ENCODE peak calls at places on chromosomes 13 and 19, in five cellular contexts. A is HCT116, Y is psoas muscle, B is H1, N is astrocyte of the spinal cord. V is an unnamed sample.

GRCh38 chr19:53037101-53038097 is 7.1 kb upstream of the ERVV-2 start:
- DNase-seq in A (no peak), Y (no peak), B (peak; percentile 58), N (peak; percentile 62), V (peak; percentile 37)

GRCh38 chr19:13778847-13779246 is 4.6 kb downstream of the C19orf53 start:
- DNase-seq in A (no peak), Y (no peak), B (no peak), N (no peak), V (no peak)

GRCh38 chr19:41844601-41845000 is at the start of gene LYPD4:
- DNase-seq in A (no peak), Y (no peak), B (no peak), N (no peak), V (no peak)

GRCh38 chr19:3606174-3606689 is 443 bp downstream of the TBXA2R start:
- DNase-seq in A (peak; percentile 10), Y (no peak), B (peak; percentile 62), N (no peak), V (no peak)

GRCh38 chr13:34030782-34031181 is 212.8 kb downstream of the RFC3 start:
- DNase-seq in A (no peak), Y (no peak), B (no peak), N (no peak), V (no peak)

GRCh38 chr13:88627071-88627470 is 955.9 kb downstream of the SLITRK5 start:
- DNase-seq in A (no peak), Y (no peak), B (no peak), N (no peak), V (no peak)

GRCh38 chr13:98142427-98143156 is at the start of gene FARP1:
- DNase-seq in A (peak; percentile 27), Y (peak; percentile 76), B (peak; percentile 87), N (peak; percentile 66), V (peak; percentile 79)

GRCh38 chr13:107421951-107422350 is 793.4 kb downstream of the LIG4 start:
- DNase-seq in A (no peak), Y (no peak), B (no peak), N (peak; percentile 14), V (no peak)

GRCh38 chr19:49421039-49421877 is 2.0 kb downstream of the PTH2 start:
- DNase-seq in A (no peak), Y (peak; percentile 62), B (peak; percentile 99), N (peak; percentile 27), V (peak; percentile 71)

GRCh38 chr13:31424130-31424729 is 224.5 kb downstream of the B3GLCT start:
- DNase-seq in A (peak; percentile 74), Y (peak; percentile 71), B (peak; percentile 75), N (peak; percentile 84), V (peak; percentile 69)

GRCh38 chr13:51324714-51325440 is 14.6 kb upstream of the SERPINE3 start:
- DNase-seq in A (no peak), Y (no peak), B (no peak), N (no peak), V (no peak)

GRCh38 chr13:50691682-50692263 is 151.7 kb downstream of the DLEU7 start:
- DNase-seq in A (no peak), Y (no peak), B (no peak), N (no peak), V (no peak)

GRCh38 chr13:79779761-79780160 is 298.8 kb downstream of the NDFIP2 start:
- DNase-seq in A (no peak), Y (peak; percentile 54), B (no peak), N (peak; percentile 47), V (no peak)

GRCh38 chr19:29519931-29520330 is 5.9 kb upstream of the VSTM2B start:
- DNase-seq in A (no peak), Y (no peak), B (no peak), N (no peak), V (no peak)

GRCh38 chr19:55676384-55676783 is 1.4 kb downstream of the EPN1 start:
- DNase-seq in A (no peak), Y (no peak), B (no peak), N (no peak), V (no peak)

GRCh38 chr13:99206226-99206625 is 5.6 kb downstream of the UBAC2 start:
- DNase-seq in A (no peak), Y (no peak), B (no peak), N (no peak), V (no peak)

GRCh38 chr19:32627714-32628253 is 46.8 kb downstream of the PDCD5 start:
- DNase-seq in A (no peak), Y (no peak), B (no peak), N (no peak), V (no peak)

GRCh38 chr19:32631381-32631780 is 43.6 kb downstream of the ANKRD27 start:
- DNase-seq in A (no peak), Y (no peak), B (no peak), N (no peak), V (no peak)

GRCh38 chr19:32624410-32624809 is 43.4 kb downstream of the PDCD5 start:
- DNase-seq in A (no peak), Y (no peak), B (no peak), N (no peak), V (no peak)

GRCh38 chr19:32626969-32627368 is 46.0 kb downstream of the PDCD5 start:
- DNase-seq in A (no peak), Y (no peak), B (no peak), N (no peak), V (no peak)

DNA sequence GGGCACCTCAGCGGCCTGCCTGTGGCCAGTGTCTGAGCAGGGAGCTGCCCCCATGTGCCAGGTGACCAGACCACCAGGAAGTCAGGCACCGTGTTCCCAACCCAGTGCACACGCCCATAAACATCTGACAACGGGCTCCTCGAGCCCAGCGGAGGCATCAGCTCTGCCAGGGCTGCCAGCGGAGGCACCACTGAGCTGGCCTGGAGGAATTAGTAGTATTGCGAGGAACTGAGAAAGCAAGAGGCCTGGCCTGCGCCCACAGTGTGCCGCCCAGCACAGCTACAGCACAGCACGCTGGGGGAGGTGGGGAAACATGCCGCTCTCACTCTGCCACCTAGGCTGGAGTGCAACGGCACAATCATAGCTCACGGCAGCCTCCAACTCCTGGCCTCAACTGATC is 44.6 kb downstream of the ANKRD27 start:
- DNase-seq in A (no peak), Y (no peak), B (peak; percentile 49), N (no peak), V (no peak)
- TF ChIP-seq CTCF in A (no peak), Y (no peak), B (peak; percentile 23), N (no peak), V (no peak)

DNA sequence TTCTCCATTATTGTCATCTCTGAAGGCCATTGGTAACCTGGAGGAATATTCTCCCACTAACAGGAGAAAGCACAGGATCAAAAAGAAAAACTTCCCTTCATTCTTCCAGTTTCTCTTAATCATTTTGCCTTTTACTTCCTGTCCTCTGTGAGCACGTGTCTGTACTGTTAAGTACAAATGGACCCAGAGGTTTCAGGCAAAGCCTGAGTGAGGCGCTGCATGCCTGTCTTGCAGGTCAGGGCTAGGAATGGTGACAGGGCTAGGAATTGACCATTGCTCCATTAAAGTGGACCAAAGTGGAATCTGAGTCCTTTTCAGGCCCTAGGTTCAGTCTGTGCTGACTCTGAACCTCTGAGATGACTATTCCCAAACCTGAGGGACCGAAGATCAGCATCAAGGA is 326.7 kb downstream of the SHISA2 start:
- DNase-seq in A (no peak), Y (no peak), B (no peak), N (no peak), V (no peak)
- TF ChIP-seq CTCF in A (no peak), Y (no peak), B (peak; percentile 26), N (no peak), V (no peak)

DNA sequence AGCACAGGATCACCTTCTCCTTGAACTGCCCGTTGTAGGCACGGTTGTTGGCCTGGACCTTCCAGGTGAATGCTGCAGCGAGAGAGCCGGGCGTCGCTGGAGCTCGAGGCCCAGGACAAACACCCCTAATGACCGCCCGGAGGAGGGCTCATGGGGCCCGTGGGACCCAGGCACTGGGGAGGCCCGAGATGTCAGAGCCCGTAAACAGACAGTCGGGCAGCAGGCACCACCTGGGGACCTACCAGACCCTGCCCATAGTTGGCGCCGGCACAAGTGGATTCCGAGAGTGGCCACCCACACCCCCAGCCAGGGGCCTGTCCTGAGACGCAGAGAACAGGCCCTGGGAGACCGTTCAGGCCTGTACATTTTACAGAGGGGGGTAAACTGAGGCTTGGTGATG is 2.4 kb downstream of the ATP8B3 start:
- DNase-seq in A (no peak), Y (no peak), B (no peak), N (no peak), V (no peak)
- TF ChIP-seq CTCF in A (peak; percentile 7), Y (no peak), B (peak; percentile 27), N (no peak), V (no peak)

DNA sequence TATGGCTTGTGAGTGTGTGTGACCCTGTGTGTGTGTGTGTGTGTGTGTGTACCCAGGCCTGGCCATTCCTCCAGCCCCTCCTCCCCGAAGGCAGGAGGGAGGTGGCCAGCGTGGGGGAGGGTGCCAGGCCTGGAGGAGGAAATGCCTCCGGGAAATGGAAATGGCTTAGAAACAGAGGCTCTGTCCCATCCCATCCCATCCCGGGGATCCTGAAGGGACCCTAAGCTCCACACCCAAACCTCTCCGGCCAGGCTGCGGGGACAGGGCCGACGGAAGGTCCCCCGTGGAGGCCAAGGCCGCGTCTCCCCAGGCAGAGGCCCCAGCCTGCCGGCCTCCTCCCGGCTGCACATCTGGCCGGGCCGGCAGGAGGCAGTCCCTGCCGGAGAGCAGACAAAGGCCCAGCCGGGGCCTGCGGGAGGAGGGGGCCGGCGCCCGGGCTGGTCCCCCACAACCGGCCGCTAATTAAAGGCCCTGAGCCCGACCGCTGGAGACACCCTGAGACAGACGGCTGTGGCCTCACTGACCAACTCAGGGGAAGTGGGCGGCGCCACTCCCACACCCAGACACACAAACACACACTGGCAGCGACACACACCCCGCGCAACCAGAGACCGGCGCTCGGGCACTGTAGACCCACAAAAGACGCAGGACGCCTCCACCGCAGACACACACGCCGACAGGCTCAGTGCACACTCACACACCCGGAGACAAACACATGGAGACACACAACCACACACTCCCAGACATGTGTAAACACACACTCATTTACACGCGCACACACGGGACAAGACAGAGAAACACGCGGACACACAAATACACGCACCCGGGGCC is 1.1 kb downstream of the ADAMTS10 start:
- DNase-seq in A (peak; percentile 15), Y (peak; percentile 73), B (peak; percentile 82), N (peak; percentile 80), V (peak; percentile 71)
- TF ChIP-seq CTCF in A (peak; percentile 27), Y (no peak), B (no peak), N (peak; percentile 51), V (peak; percentile 33)

DNA sequence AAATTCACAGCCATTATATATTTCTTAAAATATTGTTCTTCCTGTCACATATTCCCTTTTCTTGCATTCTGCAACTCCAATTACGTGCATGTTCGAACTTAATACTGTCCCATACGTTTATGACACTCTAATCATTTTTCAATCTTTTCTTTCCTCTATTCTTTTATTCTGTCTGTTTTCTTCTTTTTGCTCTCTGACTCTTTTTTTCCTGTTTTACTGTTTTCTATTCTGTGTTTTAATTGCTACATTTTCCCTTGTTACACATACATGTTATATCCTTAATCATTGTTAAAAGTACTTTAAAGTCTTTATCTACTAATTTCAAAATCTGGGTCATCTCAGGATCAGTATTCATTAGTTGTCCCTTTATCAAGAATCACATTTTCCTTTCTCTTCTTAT is 1149.1 kb upstream of the PCDH20 start:
- DNase-seq in A (no peak), Y (no peak), B (no peak), N (no peak), V (no peak)
- TF ChIP-seq CTCF in A (no peak), Y (no peak), B (no peak), N (no peak), V (no peak)

DNA sequence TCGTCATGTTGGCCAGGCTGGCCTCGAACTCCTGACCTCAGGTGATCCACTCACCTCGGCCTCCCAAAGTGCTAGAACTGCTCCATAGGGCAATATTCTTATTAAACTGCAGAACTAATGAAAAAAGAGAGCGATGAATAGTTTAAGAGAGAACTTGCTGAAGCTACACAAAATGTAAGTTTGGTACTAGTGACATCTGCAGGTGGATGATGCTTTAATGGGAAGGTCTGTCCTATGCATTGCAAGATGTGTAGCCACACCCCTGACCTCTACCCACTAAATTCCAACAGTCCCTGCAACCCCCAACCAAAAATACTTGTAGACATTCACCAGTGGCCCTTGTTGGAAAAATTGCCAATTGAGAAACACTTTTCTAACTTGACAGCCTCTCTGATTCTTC is 117.8 kb downstream of the NALCN start:
- DNase-seq in A (no peak), Y (no peak), B (no peak), N (no peak), V (no peak)
- TF ChIP-seq CTCF in A (no peak), Y (no peak), B (no peak), N (no peak), V (no peak)